ENCODE peak calls at places on chromosomes 12 and 14, in seven cellular contexts. P, U, D, G, B, A and X are unnamed samples.

GRCh38 chr14:103871596-103872480 is 24.5 kb upstream of the PPP1R13B start:
- DNase-seq in D (peak), P (peak), G (no peak), A (peak), U (peak), B (peak), X (no peak)

GRCh38 chr12:57227315-57228115 is 2.0 kb upstream of the SHMT2 start:
- DNase-seq in P (no peak), U (no peak), A (no peak), B (no peak), G (peak), D (no peak), X (peak)

GRCh38 chr12:49489720-49490119 is 49.1 kb upstream of the KCNH3 start:
- DNase-seq in B (no peak), D (no peak), G (no peak), A (no peak), U (no peak), P (no peak), X (no peak)

GRCh38 chr14:71959055-71959454 is 26.8 kb downstream of the RGS6 start:
- DNase-seq in U (no peak), B (no peak), P (no peak), A (no peak), D (no peak), G (no peak), X (no peak)

GRCh38 chr14:100610511-100611217 is 23.4 kb upstream of the BEGAIN start:
- DNase-seq in P (no peak), U (no peak), A (no peak), D (no peak), B (no peak), G (peak), X (no peak)

GRCh38 chr12:50314629-50315312 is 31.5 kb upstream of the LIMA1 start:
- DNase-seq in B (no peak), D (peak), P (no peak), U (no peak), A (no peak), G (peak), X (peak)

GRCh38 chr12:127657036-127657435 is 609.9 kb upstream of the TMEM132C start:
- DNase-seq in U (no peak), A (no peak), G (no peak), P (no peak), B (no peak), D (no peak), X (no peak)

GRCh38 chr12:862303-862911 is 87.1 kb downstream of the RAD52 start:
- DNase-seq in A (no peak), G (no peak), D (no peak), B (no peak), U (no peak), P (no peak), X (no peak)

GRCh38 chr12:123111498-123112165 is 39.3 kb downstream of the PITPNM2 start:
- DNase-seq in D (no peak), B (no peak), G (no peak), U (no peak), A (no peak), P (no peak), X (no peak)

GRCh38 chr12:32512910-32513309 is 113.6 kb downstream of the FGD4 start:
- DNase-seq in U (no peak), D (no peak), A (no peak), P (no peak), G (no peak), B (no peak), X (no peak)

GRCh38 chr14:77682158-77682553 is 25.7 kb downstream of the ALKBH1 start:
- DNase-seq in G (peak), D (no peak), A (no peak), P (no peak), B (no peak), U (no peak), X (no peak)

GRCh38 chr12:25276199-25276937 is 25.6 kb upstream of the KRAS start:
- DNase-seq in D (no peak), U (no peak), A (no peak), B (peak), P (peak), G (peak), X (peak)

GRCh38 chr12:75984577-75985182 is 46.9 kb downstream of the PHLDA1 start:
- DNase-seq in A (no peak), P (no peak), G (no peak), D (no peak), B (no peak), U (no peak), X (no peak)

GRCh38 chr12:94973202-94973601 is 30.3 kb downstream of the NDUFA12 start:
- DNase-seq in U (no peak), A (no peak), B (no peak), D (no peak), G (no peak), P (no peak), X (no peak)

GRCh38 chr12:110246690-110247339 is 34.2 kb upstream of the ATP2A2 start:
- DNase-seq in D (no peak), U (no peak), P (no peak), G (no peak), B (no peak), A (no peak), X (no peak)

GRCh38 chr14:21350539-21350938 is 33.3 kb downstream of the SUPT16H start:
- DNase-seq in U (no peak), G (no peak), D (no peak), A (no peak), B (no peak), P (no peak), X (no peak)

GRCh38 chr12:104469066-104469465 is 12.3 kb downstream of the CHST11 start:
- DNase-seq in B (no peak), U (no peak), P (no peak), A (no peak), G (no peak), D (no peak), X (no peak)

GRCh38 chr14:75295491-75296338 is 17.1 kb downstream of the FOS start:
- DNase-seq in P (peak), U (peak), A (peak), B (peak), D (peak), G (peak), X (peak)

GRCh38 chr14:28412076-28412475 is 354.5 kb upstream of the FOXG1 start:
- DNase-seq in D (no peak), B (no peak), G (peak), P (no peak), A (no peak), U (no peak), X (no peak)

GRCh38 chr14:77804592-77804991 is 4.7 kb downstream of the ADCK1 start:
- DNase-seq in U (no peak), A (no peak), P (no peak), B (no peak), G (peak), D (no peak), X (no peak)

GRCh38 chr12:76282744-76283143 is 65.5 kb downstream of the BBS10 start:
- DNase-seq in U (no peak), G (no peak), A (no peak), B (no peak), P (no peak), D (no peak), X (no peak)

GRCh38 chr14:23562822-23563472 is 4.6 kb downstream of the AP1G2 start:
- DNase-seq in P (no peak), G (peak), A (peak), D (no peak), B (no peak), U (peak), X (peak)